ENCODE peak calls at places on chromosomes 1 and 21, in five cellular contexts. One of them, this sample, is unnamed.
A peak's percentile ranks its signal among the peaks of the same experiment; 100 is the strongest.

GRCh38 chr1:52963101-52963500 is 36.0 kb downstream of the SCP2 start:
- DNase-seq in stomach: no peak
- DNase-seq in ovary: no peak
- DNase-seq in tibial nerve: no peak
- DNase-seq in H54: no peak
- DNase-seq in this sample: no peak

GRCh38 chr1:54403808-54404261 is 2.4 kb downstream of the SSBP3 start:
- DNase-seq in stomach: no peak
- DNase-seq in ovary: no peak
- DNase-seq in tibial nerve: no peak
- DNase-seq in H54: peak; percentile 42
- DNase-seq in this sample: no peak

GRCh38 chr21:19458295-19458694 is 1054.7 kb upstream of the TMPRSS15 start:
- DNase-seq in stomach: no peak
- DNase-seq in ovary: no peak
- DNase-seq in tibial nerve: no peak
- DNase-seq in H54: no peak
- DNase-seq in this sample: no peak

GRCh38 chr1:8342325-8342724 is 24.4 kb downstream of the SLC45A1 start:
- DNase-seq in stomach: no peak
- DNase-seq in ovary: peak; percentile 45
- DNase-seq in tibial nerve: no peak
- DNase-seq in H54: no peak
- DNase-seq in this sample: no peak

GRCh38 chr1:70674981-70675685 is 264.1 kb downstream of the CTH start:
- DNase-seq in stomach: no peak
- DNase-seq in ovary: no peak
- DNase-seq in tibial nerve: no peak
- DNase-seq in H54: no peak
- DNase-seq in this sample: no peak

GRCh38 chr1:247387096-247387495 is 28.9 kb upstream of the NLRP3 start:
- DNase-seq in stomach: no peak
- DNase-seq in ovary: no peak
- DNase-seq in tibial nerve: no peak
- DNase-seq in H54: no peak
- DNase-seq in this sample: no peak

GRCh38 chr1:94783342-94784264 is 36.6 kb upstream of the SLC44A3 start:
- DNase-seq in stomach: peak; percentile 89
- DNase-seq in ovary: peak; percentile 81
- DNase-seq in tibial nerve: peak; percentile 45
- DNase-seq in H54: peak; percentile 52
- DNase-seq in this sample: peak; percentile 28

GRCh38 chr1:23609971-23610370 is 50.7 kb upstream of the ID3 start:
- DNase-seq in stomach: no peak
- DNase-seq in ovary: no peak
- DNase-seq in tibial nerve: no peak
- DNase-seq in H54: no peak
- DNase-seq in this sample: no peak

GRCh38 chr1:197981546-197981945 is 64.4 kb downstream of the LHX9 start:
- DNase-seq in stomach: no peak
- DNase-seq in ovary: no peak
- DNase-seq in tibial nerve: no peak
- DNase-seq in H54: no peak
- DNase-seq in this sample: no peak

GRCh38 chr1:101185421-101185820 is 51.4 kb upstream of the S1PR1 start:
- DNase-seq in stomach: no peak
- DNase-seq in ovary: no peak
- DNase-seq in tibial nerve: no peak
- DNase-seq in H54: no peak
- DNase-seq in this sample: no peak

DNA sequence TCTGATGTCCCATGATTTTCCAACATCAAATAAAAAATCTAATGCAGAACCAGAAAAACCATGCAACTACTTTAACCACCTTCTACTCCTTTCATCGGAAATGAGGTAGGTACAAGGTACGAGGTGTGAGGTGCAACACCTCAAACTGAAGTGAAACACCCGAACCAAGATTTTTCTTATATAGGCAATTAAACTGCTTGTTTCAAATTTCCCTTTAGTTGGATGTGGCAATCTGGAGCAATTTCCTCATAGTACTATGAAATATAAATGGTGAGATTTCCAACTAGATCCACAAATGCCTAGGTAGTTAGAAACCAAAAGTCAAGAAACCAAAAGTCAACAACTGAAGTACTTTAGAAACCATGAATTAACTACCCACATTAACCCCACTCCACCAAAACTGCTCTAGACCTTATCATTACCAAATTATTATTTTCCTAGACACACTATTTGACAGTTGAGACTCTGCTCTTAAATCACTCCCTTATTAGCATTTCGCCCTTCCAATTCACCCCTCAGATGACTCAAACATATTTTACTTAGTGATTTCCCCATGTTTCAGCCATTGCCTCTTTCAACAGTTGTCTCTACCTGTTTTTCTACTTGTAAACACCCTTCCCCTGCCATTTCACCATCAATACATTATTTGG is 37.8 kb downstream of the FUBP1 start:
- DNase-seq in stomach: no peak
- DNase-seq in ovary: no peak
- DNase-seq in tibial nerve: no peak
- DNase-seq in H54: no peak
- DNase-seq in this sample: no peak
- TF ChIP-seq POLR2A in stomach: no peak
- TF ChIP-seq POLR2A in ovary: no peak
- TF ChIP-seq POLR2A in tibial nerve: no peak
- TF ChIP-seq POLR2A in H54: no peak
- TF ChIP-seq POLR2A in this sample: no peak

GRCh38 chr1:26694185-26694572 is 1.6 kb upstream of the ARID1A start:
- DNase-seq in stomach: no peak
- DNase-seq in ovary: no peak
- DNase-seq in tibial nerve: no peak
- DNase-seq in H54: no peak
- DNase-seq in this sample: no peak

GRCh38 chr1:26696645-26697440 is 1.0 kb downstream of the ARID1A start:
- DNase-seq in stomach: peak; percentile 40
- DNase-seq in ovary: peak; percentile 62
- DNase-seq in tibial nerve: no peak
- DNase-seq in H54: no peak
- DNase-seq in this sample: peak; percentile 35

GRCh38 chr1:26696191-26696644 is 403 bp downstream of the ARID1A start:
- DNase-seq in stomach: no peak
- DNase-seq in ovary: peak; percentile 68
- DNase-seq in tibial nerve: no peak
- DNase-seq in H54: no peak
- DNase-seq in this sample: no peak

GRCh38 chr1:26694597-26695416 is 1.0 kb upstream of the ARID1A start:
- DNase-seq in stomach: no peak
- DNase-seq in ovary: no peak
- DNase-seq in tibial nerve: no peak
- DNase-seq in H54: no peak
- DNase-seq in this sample: peak; percentile 5

GRCh38 chr1:26695417-26696190 is at the start of gene ARID1A:
- DNase-seq in stomach: peak; percentile 96
- DNase-seq in ovary: peak; percentile 97
- DNase-seq in tibial nerve: peak; percentile 91
- DNase-seq in H54: no peak
- DNase-seq in this sample: peak; percentile 94
- TF ChIP-seq POLR2A in stomach: no peak
- TF ChIP-seq POLR2A in ovary: peak; percentile 92
- TF ChIP-seq POLR2A in tibial nerve: peak; percentile 75
- TF ChIP-seq POLR2A in H54: peak; percentile 49
- TF ChIP-seq POLR2A in this sample: peak; percentile 62

GRCh38 chr1:243849089-243850012 is 692 bp downstream of the AKT3 start:
- DNase-seq in stomach: peak; percentile 29
- DNase-seq in ovary: peak; percentile 82
- DNase-seq in tibial nerve: peak; percentile 39
- DNase-seq in H54: peak; percentile 32
- DNase-seq in this sample: peak; percentile 59
- TF ChIP-seq POLR2A in stomach: no peak
- TF ChIP-seq POLR2A in ovary: peak; percentile 47
- TF ChIP-seq POLR2A in tibial nerve: no peak
- TF ChIP-seq POLR2A in H54: peak; percentile 21
- TF ChIP-seq POLR2A in this sample: peak; percentile 44

DNA sequence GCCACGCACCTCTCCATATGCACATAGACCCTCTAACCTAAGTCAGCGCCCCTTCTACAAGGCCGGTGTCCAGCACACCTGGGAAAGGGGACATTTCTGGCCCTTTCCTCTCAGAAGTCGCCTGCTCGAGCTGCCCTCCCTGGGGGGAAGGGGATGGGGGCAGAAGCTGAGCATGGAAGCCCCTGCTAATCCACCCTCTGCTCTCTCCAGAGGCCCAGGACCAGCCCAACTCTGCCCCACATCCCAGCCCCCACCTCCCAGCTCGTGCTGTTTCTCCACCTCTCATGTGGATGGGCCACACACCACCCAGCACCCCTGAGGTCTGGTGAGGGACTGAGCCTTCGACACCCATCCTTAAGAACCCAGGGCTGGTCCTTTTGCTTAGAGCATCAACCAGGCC is 14.8 kb downstream of the TNFRSF1B start:
- DNase-seq in stomach: no peak
- DNase-seq in ovary: no peak
- DNase-seq in tibial nerve: no peak
- DNase-seq in H54: no peak
- DNase-seq in this sample: no peak
- TF ChIP-seq POLR2A in stomach: no peak
- TF ChIP-seq POLR2A in ovary: no peak
- TF ChIP-seq POLR2A in tibial nerve: no peak
- TF ChIP-seq POLR2A in H54: no peak
- TF ChIP-seq POLR2A in this sample: no peak

DNA sequence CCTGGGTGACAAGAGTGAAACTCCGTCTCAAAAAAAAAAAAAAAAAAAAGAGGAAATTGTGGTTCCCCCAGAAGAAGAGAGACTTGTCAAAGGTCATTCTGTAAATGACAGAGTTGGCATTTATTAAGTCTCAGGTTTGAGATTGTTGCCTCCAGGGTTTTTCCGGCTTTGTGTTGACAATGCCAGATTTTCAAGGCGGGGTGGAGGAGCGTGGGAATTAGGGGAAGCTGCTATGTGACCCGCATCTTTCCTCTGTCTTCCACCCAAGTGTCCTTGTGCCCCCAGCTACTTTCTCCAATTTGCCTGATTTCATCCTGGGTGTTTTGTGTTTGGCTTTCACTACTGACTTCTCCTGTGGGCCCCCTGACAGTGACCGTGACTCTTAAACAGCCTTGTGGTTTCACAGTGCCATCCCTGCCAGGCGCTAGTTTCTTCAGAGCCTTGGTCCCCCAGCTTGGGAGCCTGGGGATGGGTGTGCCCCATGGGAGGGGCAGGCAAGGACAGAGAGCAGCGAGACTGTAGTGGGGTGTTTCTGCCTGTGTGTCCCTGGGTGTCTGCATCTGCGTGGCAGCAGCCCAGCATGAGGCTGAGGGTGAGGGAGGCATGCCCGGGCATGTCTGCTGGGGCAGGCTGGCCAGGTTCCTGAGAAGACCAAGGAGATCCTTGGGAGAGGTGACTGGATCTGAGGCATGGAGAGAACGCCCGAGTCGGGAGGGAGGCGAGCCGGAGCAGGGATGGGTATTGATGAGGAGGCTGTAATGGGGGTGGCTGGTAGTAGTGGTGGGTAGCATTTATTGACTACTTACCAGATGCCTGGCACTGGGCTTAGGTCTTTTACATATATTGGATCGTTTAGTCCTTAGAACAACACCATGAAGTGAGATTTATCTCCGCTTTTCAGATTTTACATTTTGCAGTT is 46.3 kb downstream of the IER5 start:
- DNase-seq in stomach: peak; percentile 67
- DNase-seq in ovary: no peak
- DNase-seq in tibial nerve: no peak
- DNase-seq in H54: no peak
- DNase-seq in this sample: peak; percentile 78
- TF ChIP-seq POLR2A in stomach: no peak
- TF ChIP-seq POLR2A in ovary: no peak
- TF ChIP-seq POLR2A in tibial nerve: no peak
- TF ChIP-seq POLR2A in H54: peak; percentile 71
- TF ChIP-seq POLR2A in this sample: no peak

DNA sequence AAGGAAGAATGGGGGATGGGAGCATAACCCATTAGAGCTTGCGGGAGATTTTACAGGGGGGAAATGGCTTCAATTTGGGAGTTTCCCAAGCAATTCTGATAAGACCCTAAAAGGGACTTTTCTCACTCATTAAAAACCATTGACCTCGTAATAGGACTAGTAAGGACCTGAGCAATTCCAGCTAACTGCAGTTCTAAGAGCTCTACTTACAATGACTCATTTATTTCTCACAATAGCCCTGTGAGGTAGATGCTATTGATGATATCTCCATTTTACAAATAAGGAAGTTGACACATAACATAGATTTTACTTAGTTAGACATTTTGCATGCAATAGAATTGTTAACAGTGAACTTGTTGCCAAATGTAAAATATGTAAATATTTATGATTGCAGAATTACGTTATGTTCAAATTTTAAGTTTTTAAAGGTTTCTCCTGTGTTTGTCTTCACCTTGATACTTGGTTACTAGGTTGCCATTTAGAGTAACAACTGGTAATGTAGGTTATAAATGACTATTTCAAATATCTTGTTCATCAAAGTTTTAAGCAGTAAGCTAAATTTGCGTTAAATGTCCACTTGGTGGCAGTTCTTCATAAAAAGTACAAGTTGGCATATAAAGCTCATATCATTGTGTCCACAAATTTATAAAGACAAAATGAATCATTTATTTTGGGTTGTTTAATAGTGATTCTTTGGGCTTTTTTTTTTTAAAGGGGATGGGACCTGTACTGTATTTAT is 182.0 kb downstream of the PLA2G4A start:
- DNase-seq in stomach: no peak
- DNase-seq in ovary: no peak
- DNase-seq in tibial nerve: no peak
- DNase-seq in H54: no peak
- DNase-seq in this sample: no peak
- TF ChIP-seq POLR2A in stomach: no peak
- TF ChIP-seq POLR2A in ovary: no peak
- TF ChIP-seq POLR2A in tibial nerve: no peak
- TF ChIP-seq POLR2A in H54: no peak
- TF ChIP-seq POLR2A in this sample: no peak